ENCODE peak calls at places on chromosomes 7 and 10, in five cellular contexts. S is left ventricle myocardium inferior; P is GM23338; I is CD8-positive, alpha-beta memory T cell; K is SK-N-SH. R is an unnamed sample.

GRCh38 chr10:50385610-50386009 is 134.3 kb upstream of the ASAH2 start:
- DNase-seq in S (peak; percentile 22), P (no peak), I (no peak), K (no peak), R (no peak)

GRCh38 chr7:97422046-97422445 is 304.5 kb downstream of the SDHAF3 start:
- DNase-seq in S (no peak), P (no peak), I (no peak), K (no peak), R (no peak)

GRCh38 chr10:7561216-7561893 is 105.4 kb downstream of the ITIH5 start:
- DNase-seq in S (peak; percentile 88), P (peak; percentile 34), I (no peak), K (no peak), R (no peak)

GRCh38 chr7:29442146-29442545 is 121.5 kb upstream of the PRR15 start:
- DNase-seq in S (no peak), P (peak; percentile 68), I (no peak), K (peak; percentile 21), R (no peak)

GRCh38 chr10:44386546-44387052 is 1.7 kb upstream of the CXCL12 start:
- DNase-seq in S (peak; percentile 72), P (peak; percentile 86), I (peak; percentile 7), K (peak; percentile 95), R (peak; percentile 89)

GRCh38 chr7:76358478-76359110 is at the start of gene YWHAG:
- DNase-seq in S (peak; percentile 91), P (peak; percentile 86), I (peak; percentile 89), K (peak; percentile 96), R (peak; percentile 97)

GRCh38 chr7:119685906-119686305 is 587.1 kb upstream of the KCND2 start:
- DNase-seq in S (no peak), P (no peak), I (no peak), K (no peak), R (no peak)

GRCh38 chr7:22468609-22469008 is 31.4 kb downstream of the STEAP1B start:
- DNase-seq in S (no peak), P (no peak), I (no peak), K (no peak), R (no peak)

GRCh38 chr10:90605506-90605905 is 252.3 kb downstream of the HTR7 start:
- DNase-seq in S (no peak), P (no peak), I (no peak), K (no peak), R (no peak)

GRCh38 chr10:88122145-88122544 is 258.7 kb downstream of the PTEN start:
- DNase-seq in S (no peak), P (no peak), I (no peak), K (no peak), R (no peak)

GRCh38 chr10:18753496-18753895 is 94.3 kb downstream of the ARL5B start:
- DNase-seq in S (no peak), P (no peak), I (no peak), K (no peak), R (no peak)

GRCh38 chr10:101013365-101013825 is 13.8 kb downstream of the LZTS2 start:
- DNase-seq in S (no peak), P (no peak), I (no peak), K (no peak), R (no peak)

GRCh38 chr10:109183366-109183765 is 739.9 kb downstream of the XPNPEP1 start:
- DNase-seq in S (no peak), P (no peak), I (no peak), K (no peak), R (no peak)

GRCh38 chr7:66330961-66331360 is 125.8 kb downstream of the TPST1 start:
- DNase-seq in S (peak; percentile 68), P (no peak), I (no peak), K (peak; percentile 39), R (no peak)

GRCh38 chr7:131012477-131013031 is 278.5 kb upstream of the KLF14 start:
- DNase-seq in S (no peak), P (no peak), I (no peak), K (no peak), R (no peak)

GRCh38 chr10:33273295-33274002 is 61.0 kb downstream of the NRP1 start:
- DNase-seq in S (peak; percentile 88), P (peak; percentile 48), I (no peak), K (peak; percentile 60), R (peak; percentile 85)

GRCh38 chr7:111763221-111763791 is 201.0 kb upstream of the IMMP2L start:
- DNase-seq in S (no peak), P (peak; percentile 82), I (no peak), K (peak; percentile 75), R (no peak)

GRCh38 chr10:124827474-124827873 is 25.9 kb downstream of the ABRAXAS2 start:
- DNase-seq in S (no peak), P (peak; percentile 45), I (no peak), K (peak; percentile 45), R (no peak)

GRCh38 chr7:43952028-43952427 is 25.8 kb downstream of the UBE2D4 start:
- DNase-seq in S (no peak), P (no peak), I (no peak), K (no peak), R (no peak)

GRCh38 chr7:82745820-82746219 is 302.2 kb upstream of the CACNA2D1 start:
- DNase-seq in S (no peak), P (no peak), I (no peak), K (no peak), R (no peak)

GRCh38 chr7:8125680-8126444 is 136.1 kb downstream of the ICA1 start:
- DNase-seq in S (no peak), P (no peak), I (peak; percentile 89), K (no peak), R (no peak)

GRCh38 chr10:99779335-99779734 is 3.1 kb upstream of the ABCC2 start:
- DNase-seq in S (no peak), P (no peak), I (no peak), K (no peak), R (no peak)

GRCh38 chr7:86164827-86165226 is 478.9 kb upstream of the GRM3 start:
- DNase-seq in S (no peak), P (no peak), I (no peak), K (no peak), R (no peak)

DNA sequence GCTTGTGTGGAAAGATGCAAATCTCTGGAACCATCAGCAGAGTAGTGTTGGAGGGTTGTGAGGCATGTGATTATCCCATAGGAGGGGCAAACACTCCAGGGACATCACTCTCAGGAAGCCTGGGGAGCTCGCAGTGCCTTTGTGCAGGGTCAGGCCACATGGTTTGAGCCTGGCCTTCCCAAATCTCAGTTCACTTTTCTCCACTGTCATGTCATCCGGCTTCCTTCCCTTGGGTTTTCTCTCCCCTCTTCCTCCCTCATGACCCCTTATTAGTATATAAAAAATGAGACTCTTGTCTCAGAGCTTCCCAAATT is 20.4 kb downstream of the TSPAN14 start:
- DNase-seq in S (no peak), P (no peak), I (no peak), K (no peak), R (no peak)
- H3K4me1 ChIP-seq in S (peaks cover 88% of the 10 kb centered on the region), P (peaks cover 33% of the 10 kb centered on the region), I (peaks cover 72% of the 10 kb centered on the region), K (peaks cover 3% of the 10 kb centered on the region), R (peaks cover 91% of the 10 kb centered on the region)

DNA sequence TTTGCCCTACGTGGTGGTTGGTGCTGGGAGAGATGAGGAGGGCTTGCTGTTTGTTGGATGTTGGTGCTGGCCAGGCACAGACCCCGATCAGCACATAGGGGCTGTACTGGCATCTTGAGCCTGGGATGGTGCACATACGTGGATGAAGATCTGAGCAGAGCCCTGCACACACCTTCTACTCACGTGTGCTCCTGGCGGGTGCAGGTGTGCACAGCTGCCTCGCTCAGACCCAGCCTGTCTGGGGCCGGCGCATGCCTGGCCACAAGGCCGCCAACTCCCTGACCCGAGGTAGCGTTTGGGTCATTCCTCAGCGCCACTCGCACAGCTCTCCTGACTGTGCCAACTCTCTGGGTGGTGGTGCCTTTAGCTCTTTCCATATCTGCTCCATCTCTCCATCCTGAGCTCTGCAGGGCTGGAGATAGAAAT is 18.6 kb downstream of the PALD1 start:
- DNase-seq in S (no peak), P (no peak), I (no peak), K (no peak), R (no peak)
- H3K4me1 ChIP-seq in S (peaks cover 72% of the 10 kb centered on the region), P (peaks cover 23% of the 10 kb centered on the region), I (peaks cover 5% of the 10 kb centered on the region), K (peaks cover 11% of the 10 kb centered on the region), R (peaks cover 66% of the 10 kb centered on the region)

GRCh38 chr10:80506189-80506575 is 31.5 kb upstream of the SH2D4B start:
- DNase-seq in S (no peak), P (no peak), I (no peak), K (no peak), R (no peak)

GRCh38 chr10:80506836-80507483 is 30.7 kb upstream of the SH2D4B start:
- DNase-seq in S (no peak), P (no peak), I (no peak), K (no peak), R (no peak)

GRCh38 chr10:80503584-80504157 is 34.0 kb upstream of the SH2D4B start:
- DNase-seq in S (no peak), P (peak; percentile 47), I (no peak), K (no peak), R (no peak)

GRCh38 chr10:80504158-80504811 is 33.4 kb upstream of the SH2D4B start:
- DNase-seq in S (no peak), P (no peak), I (no peak), K (peak; percentile 75), R (peak; percentile 42)

GRCh38 chr10:80504897-80505465 is 32.7 kb upstream of the SH2D4B start:
- DNase-seq in S (no peak), P (no peak), I (no peak), K (no peak), R (peak; percentile 34)
- H3K4me1 ChIP-seq in S (peaks cover 98% of the 10 kb centered on the region), P (peaks cover 6% of the 10 kb centered on the region), I (peaks cover 63% of the 10 kb centered on the region), K (peaks cover 18% of the 10 kb centered on the region), R (peaks cover 36% of the 10 kb centered on the region)

GRCh38 chr7:155579565-155579964 is 33.2 kb upstream of the CNPY1 start:
- DNase-seq in S (peak; percentile 4), P (no peak), I (no peak), K (no peak), R (no peak)
- H3K4me1 ChIP-seq in S (no peaks in the 10 kb centered on the region), P (no peaks in the 10 kb centered on the region), I (no peaks in the 10 kb centered on the region), K (peaks cover 6% of the 10 kb centered on the region), R (no peaks in the 10 kb centered on the region)